ENCODE peak calls at places on chromosomes 5 and 9, in ten cellular contexts. U is stomach, H is lower lobe of right lung, X is MM.1S, I is RWPE2, Q is ovary, K is cardiac muscle cell, D is body of pancreas, S is left ventricle myocardium inferior, V is BE2C. J is an unnamed sample. For H3K4me1 and H3K27me3, the result is how much of the 10 kb centered on the place peaks cover.

GRCh38 chr5:90932052-90932699 is 373.6 kb downstream of the ADGRV1 start:
- DNase-seq in K (peak), H (no peak), Q (peak), U (peak), S (no peak), I (no peak), D (peak), V (peak), X (peak), J (no peak)

GRCh38 chr5:40223884-40224402 is 455.8 kb upstream of the PTGER4 start:
- DNase-seq in I (no peak), X (peak), U (no peak), D (no peak), Q (no peak), S (no peak), H (no peak), K (no peak), V (no peak), J (no peak)

GRCh38 chr9:131276891-131277672 is 772 bp upstream of the FAM78A start:
- DNase-seq in K (no peak), H (no peak), U (no peak), I (no peak), Q (no peak), S (no peak), D (no peak), X (peak), V (no peak), J (peak)

GRCh38 chr9:21813575-21814473 is 11.4 kb downstream of the MTAP start:
- DNase-seq in K (peak), U (peak), H (peak), S (peak), X (peak), I (no peak), D (peak), Q (peak), V (peak), J (peak)

GRCh38 chr5:135129307-135129706 is 95.3 kb upstream of the PITX1 start:
- DNase-seq in X (no peak), Q (no peak), U (no peak), H (no peak), I (peak), K (no peak), D (no peak), V (no peak), S (no peak), J (no peak)

GRCh38 chr9:8946461-8946860 is 1146.9 kb upstream of the DMAC1 start:
- DNase-seq in D (no peak), I (no peak), H (no peak), K (no peak), X (no peak), V (no peak), U (no peak), Q (no peak), S (no peak), J (no peak)

GRCh38 chr9:118595719-118596305 is 773.4 kb downstream of the BRINP1 start:
- DNase-seq in I (no peak), U (no peak), H (no peak), K (peak), X (no peak), Q (no peak), D (peak), S (no peak), V (no peak), J (no peak)

GRCh38 chr5:125485003-125485641 is 738.7 kb upstream of the ZNF608 start:
- DNase-seq in U (no peak), X (no peak), K (peak), V (peak), S (no peak), D (peak), H (no peak), Q (peak), I (peak), J (no peak)

GRCh38 chr5:163967273-163967672 is 461.9 kb downstream of the MAT2B start:
- DNase-seq in S (no peak), D (no peak), U (no peak), Q (no peak), X (no peak), I (no peak), V (no peak), K (no peak), H (no peak), J (no peak)

GRCh38 chr5:96852769-96853168 is 23.5 kb upstream of the ERAP2 start:
- DNase-seq in D (no peak), X (no peak), H (no peak), K (no peak), V (no peak), I (no peak), S (no peak), Q (no peak), U (no peak), J (no peak)

GRCh38 chr9:32596936-32597335 is 24.0 kb upstream of the NDUFB6 start:
- DNase-seq in V (no peak), D (no peak), X (no peak), H (no peak), U (no peak), S (no peak), Q (no peak), I (no peak), K (no peak), J (no peak)

GRCh38 chr5:24232929-24233328 is 411.8 kb downstream of the CDH10 start:
- DNase-seq in K (no peak), Q (no peak), V (no peak), H (no peak), S (no peak), I (no peak), X (no peak), U (no peak), D (no peak), J (no peak)

GRCh38 chr5:54671111-54671531 is 153.6 kb downstream of the SNX18 start:
- DNase-seq in H (no peak), D (no peak), Q (no peak), K (peak), V (no peak), S (no peak), X (no peak), U (no peak), I (no peak), J (no peak)

GRCh38 chr5:76766746-76767145 is 50.8 kb downstream of the F2R start:
- DNase-seq in I (no peak), X (no peak), H (no peak), S (no peak), K (peak), Q (no peak), U (no peak), D (no peak), V (no peak), J (no peak)

GRCh38 chr5:113161806-113162205 is 185.2 kb downstream of the DCP2 start:
- DNase-seq in U (no peak), D (no peak), X (no peak), I (peak), H (no peak), S (peak), K (no peak), V (no peak), Q (no peak), J (no peak)

GRCh38 chr5:122311888-122312669 is at the start of gene SNCAIP:
- DNase-seq in X (peak), V (peak), U (peak), S (peak), K (peak), H (peak), D (peak), I (peak), Q (peak), J (peak)

GRCh38 chr5:136018814-136019777 is 9.7 kb upstream of the TGFBI start:
- DNase-seq in K (peak), H (no peak), D (no peak), X (no peak), S (no peak), I (no peak), Q (peak), V (peak), U (no peak), J (peak)

GRCh38 chr9:119795395-119795794 is 426.2 kb upstream of the BRINP1 start:
- DNase-seq in V (no peak), U (no peak), Q (no peak), H (no peak), X (no peak), K (no peak), S (no peak), D (no peak), I (no peak), J (no peak)

GRCh38 chr9:114465906-114466900 is 39.1 kb downstream of the WHRN start:
- DNase-seq in I (no peak), X (no peak), Q (no peak), H (no peak), U (peak), D (peak), V (no peak), S (no peak), K (no peak), J (no peak)

GRCh38 chr5:132459031-132459982 is 31.3 kb downstream of the IRF1 start:
- DNase-seq in X (no peak), Q (no peak), K (peak), H (peak), U (peak), D (no peak), V (no peak), I (peak), S (no peak), J (no peak)

GRCh38 chr5:127031147-127031862 is 947 bp upstream of the MARCHF3 start:
- DNase-seq in H (peak), K (no peak), D (peak), V (peak), X (peak), Q (no peak), U (peak), S (no peak), I (no peak), J (peak)

GRCh38 chr5:130871346-130872086 is 293.5 kb downstream of the HINT1 start:
- DNase-seq in K (peak), U (peak), X (peak), I (no peak), S (peak), Q (no peak), V (peak), H (no peak), D (peak), J (peak)

GRCh38 chr5:171806976-171807823 is 21.6 kb downstream of the SMIM23 start:
- DNase-seq in Q (no peak), U (no peak), H (no peak), V (no peak), S (no peak), I (no peak), D (no peak), X (no peak), K (no peak), J (no peak)

GRCh38 chr9:133168432-133168831 is 4.7 kb upstream of the GBGT1 start:
- DNase-seq in D (no peak), H (peak), U (no peak), I (no peak), S (no peak), Q (no peak), X (no peak), K (no peak), V (no peak), J (no peak)

GRCh38 chr5:56814361-56814962 is 887 bp upstream of the MAP3K1 start:
- DNase-seq in D (peak), I (no peak), V (peak), H (peak), X (peak), K (no peak), U (peak), Q (peak), S (peak), J (peak)

GRCh38 chr5:55039843-55040242 is 15.8 kb downstream of the GZMK start:
- DNase-seq in Q (no peak), H (no peak), X (no peak), U (no peak), D (no peak), K (no peak), S (no peak), V (no peak), I (no peak), J (no peak)

GRCh38 chr5:81128416-81128815 is 104.7 kb upstream of the CKMT2 start:
- DNase-seq in H (no peak), I (no peak), Q (no peak), U (no peak), X (no peak), K (no peak), S (no peak), V (no peak), D (no peak), J (no peak)

GRCh38 chr5:142542906-142543305 is 143.0 kb downstream of the FGF1 start:
- DNase-seq in S (no peak), V (no peak), Q (no peak), X (no peak), U (no peak), D (no peak), H (no peak), K (peak), I (no peak), J (no peak)

GRCh38 chr5:119200795-119201194 is 129.9 kb downstream of the DMXL1 start:
- DNase-seq in I (no peak), H (no peak), D (no peak), X (no peak), K (no peak), U (no peak), V (no peak), S (no peak), Q (no peak), J (no peak)

GRCh38 chr5:154190652-154191304 is at the start of gene GALNT10:
- DNase-seq in U (peak), Q (peak), X (peak), V (peak), I (no peak), H (peak), S (peak), K (peak), D (peak), J (peak)

GRCh38 chr9:14806941-14807340 is 84.4 kb upstream of the CER1 start:
- DNase-seq in D (no peak), H (no peak), S (no peak), X (no peak), K (peak), U (no peak), I (no peak), Q (no peak), V (no peak), J (no peak)

GRCh38 chr9:77606526-77606925 is 41.6 kb downstream of the GNA14 start:
- DNase-seq in Q (no peak), I (no peak), X (no peak), S (no peak), H (no peak), U (no peak), D (no peak), K (no peak), V (no peak), J (no peak)

GRCh38 chr5:102106599-102106998 is 189.5 kb downstream of the SLCO4C1 start:
- DNase-seq in S (no peak), V (peak), I (no peak), K (no peak), D (no peak), X (no peak), Q (no peak), U (no peak), H (no peak), J (no peak)

GRCh38 chr5:32098806-32099435 is 75.2 kb downstream of the GOLPH3 start:
- DNase-seq in Q (no peak), K (peak), H (no peak), S (no peak), U (peak), D (no peak), V (no peak), I (no peak), X (no peak), J (no peak)

GRCh38 chr9:110121170-110121569 is 86.8 kb downstream of the C9orf152 start:
- DNase-seq in X (no peak), U (no peak), I (no peak), Q (no peak), H (no peak), D (no peak), V (no peak), S (no peak), K (no peak), J (no peak)

GRCh38 chr9:110125207-110125751 is 82.7 kb downstream of the C9orf152 start:
- DNase-seq in I (no peak), K (peak), V (no peak), D (peak), X (no peak), S (peak), Q (peak), H (peak), U (peak), J (peak)

GRCh38 chr9:110125763-110126351 is 82.1 kb downstream of the C9orf152 start:
- DNase-seq in U (no peak), H (no peak), S (no peak), K (no peak), V (no peak), I (no peak), X (no peak), Q (no peak), D (no peak), J (no peak)

GRCh38 chr9:110126457-110126856 is 81.5 kb downstream of the C9orf152 start:
- DNase-seq in K (peak), H (no peak), Q (no peak), S (no peak), V (no peak), X (no peak), I (no peak), D (no peak), U (no peak), J (no peak)

GRCh38 chr9:110123364-110124095 is 84.4 kb downstream of the C9orf152 start:
- DNase-seq in U (no peak), H (no peak), Q (no peak), S (no peak), X (no peak), D (no peak), I (no peak), K (no peak), V (no peak), J (no peak)
- H3K4me1 ChIP-seq in U (under half), H (half or more), Q (under half), S (half or more), X (under half), D (under half), I (under half), K (half or more), V (under half), J (under half)

GRCh38 chr5:173041881-173042481 is 14.2 kb upstream of the CREBRF start:
- DNase-seq in H (no peak), D (no peak), U (no peak), Q (no peak), X (no peak), V (no peak), S (no peak), I (no peak), K (no peak), J (no peak)

GRCh38 chr5:173045481-173045880 is 10.7 kb upstream of the CREBRF start:
- DNase-seq in I (no peak), K (no peak), Q (no peak), D (peak), U (peak), H (no peak), V (no peak), X (no peak), S (no peak), J (no peak)

GRCh38 chr5:173042708-173043107 is 13.4 kb upstream of the CREBRF start:
- DNase-seq in V (no peak), I (no peak), D (no peak), Q (no peak), K (no peak), U (no peak), S (no peak), H (no peak), X (no peak), J (no peak)

GRCh38 chr5:173035904-173036707 is 20.0 kb upstream of the CREBRF start:
- DNase-seq in U (no peak), I (no peak), K (no peak), S (no peak), D (no peak), H (peak), Q (no peak), V (no peak), X (peak), J (no peak)

GRCh38 chr5:173039964-173040363 is 16.2 kb upstream of the CREBRF start:
- DNase-seq in V (no peak), X (no peak), S (no peak), D (no peak), I (no peak), H (no peak), K (no peak), U (no peak), Q (no peak), J (no peak)
- H3K27me3 ChIP-seq in V (under half), X (under half), S (under half), D (under half), I (under half), H (under half), K (under half), U (under half), Q (under half), J (under half)

DNA sequence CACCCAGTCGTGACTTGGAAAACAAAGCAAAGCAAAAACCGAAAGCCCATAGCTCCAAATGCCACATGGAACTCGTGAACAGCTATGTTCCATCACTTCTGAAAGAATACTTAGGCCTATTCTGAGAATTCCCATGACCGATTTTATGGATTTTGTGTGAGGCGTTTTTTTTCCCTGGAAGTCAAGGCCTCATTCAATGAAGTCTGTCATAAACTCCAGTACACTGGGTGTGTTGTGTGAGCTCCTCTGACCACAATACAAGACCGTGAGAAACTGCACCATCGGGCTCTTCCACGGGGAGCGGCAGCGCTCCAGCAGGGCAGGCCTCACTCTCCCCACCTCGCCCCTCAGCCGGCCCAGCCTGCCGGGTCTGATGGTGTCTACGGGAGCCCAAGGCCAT is 209.5 kb downstream of the FANCC start:
- DNase-seq in U (no peak), Q (no peak), I (no peak), V (no peak), X (no peak), H (peak), K (no peak), D (no peak), S (no peak), J (no peak)
- H3K4me1 ChIP-seq in U (under half), Q (under half), I (under half), V (under half), X (under half), H (under half), K (under half), D (under half), S (under half), J (under half)

GRCh38 chr5:139789845-139790189 is 5.8 kb upstream of the PSD2 start:
- DNase-seq in H (no peak), X (no peak), D (no peak), U (no peak), V (no peak), S (no peak), K (no peak), Q (no peak), I (no peak), J (peak)
- H3K27me3 ChIP-seq in H (under half), X (under half), D (under half), U (under half), V (under half), S (under half), K (half or more), Q (under half), I (under half), J (under half)

GRCh38 chr9:110133608-110134214 is 74.2 kb downstream of the C9orf152 start:
- DNase-seq in I (no peak), Q (no peak), S (no peak), H (no peak), X (no peak), D (no peak), V (no peak), U (no peak), K (peak), J (peak)

GRCh38 chr9:110135858-110136257 is 72.1 kb downstream of the C9orf152 start:
- DNase-seq in V (no peak), K (no peak), H (no peak), U (no peak), I (no peak), S (no peak), D (no peak), X (no peak), Q (no peak), J (no peak)

GRCh38 chr9:110130791-110131416 is 77.1 kb downstream of the C9orf152 start:
- DNase-seq in U (no peak), D (no peak), V (no peak), S (no peak), H (no peak), I (no peak), X (no peak), K (no peak), Q (no peak), J (no peak)

GRCh38 chr9:110131499-110131898 is 76.5 kb downstream of the C9orf152 start:
- DNase-seq in V (no peak), X (no peak), I (no peak), D (no peak), K (no peak), Q (no peak), H (no peak), S (no peak), U (no peak), J (no peak)

GRCh38 chr9:110133059-110133458 is 74.9 kb downstream of the C9orf152 start:
- DNase-seq in S (no peak), H (no peak), U (no peak), V (no peak), K (peak), Q (no peak), X (no peak), I (no peak), D (no peak), J (no peak)
- H3K4me1 ChIP-seq in S (half or more), H (under half), U (half or more), V (under half), K (under half), Q (under half), X (under half), I (under half), D (under half), J (under half)

GRCh38 chr9:129460323-129461261 is 160.3 kb downstream of the C9orf50 start:
- DNase-seq in U (peak), X (peak), H (peak), I (peak), D (peak), K (peak), Q (peak), S (peak), V (peak), J (peak)
- H3K27me3 ChIP-seq in U (under half), X (under half), H (under half), I (under half), D (under half), K (under half), Q (under half), S (under half), V (under half), J (under half)

DNA sequence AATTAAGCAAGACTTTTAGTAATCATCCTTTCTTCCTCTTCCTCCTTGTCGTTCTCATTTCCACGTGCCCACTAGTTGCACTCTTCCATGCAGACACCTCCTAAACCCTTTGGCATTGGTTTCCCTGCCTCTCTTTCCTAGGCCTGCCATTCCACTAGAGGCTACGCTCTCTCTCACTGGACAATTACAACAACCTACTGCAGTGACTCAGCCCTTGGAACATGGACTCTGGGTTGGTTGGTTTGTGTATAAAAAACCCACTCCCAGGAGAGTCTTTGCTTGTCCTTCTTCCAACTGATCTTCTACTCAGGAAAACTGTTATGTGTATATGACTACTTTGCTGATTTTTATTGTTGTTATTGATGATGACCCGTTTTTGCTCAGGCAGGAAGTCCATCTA is 503.1 kb downstream of the GADD45G start:
- DNase-seq in D (no peak), K (no peak), X (no peak), I (no peak), S (no peak), Q (no peak), H (no peak), U (no peak), V (no peak), J (no peak)
- H3K4me1 ChIP-seq in D (under half), K (under half), X (under half), I (under half), S (under half), Q (under half), H (under half), U (under half), V (under half), J (under half)

J was measured in right cardiac atrium.